ENCODE peak calls at places on chromosomes 13 and 19, in seven cellular contexts. F, E, Z, X, Q, C and R are unnamed samples. For H3K4me1, the result is how much of the 10 kb centered on the place peaks cover.

GRCh38 chr19:10420444-10421239 is at the start of gene PDE4A:
- DNase-seq in F (no peak), X (no peak), C (no peak), Z (no peak), Q (no peak), E (no peak), R (no peak)

GRCh38 chr13:30373727-30374126 is 48.6 kb upstream of the UBE2L5 start:
- DNase-seq in Q (no peak), C (no peak), X (no peak), Z (no peak), E (no peak), F (no peak), R (no peak)

GRCh38 chr19:10911579-10912363 is 16.7 kb downstream of the YIPF2 start:
- DNase-seq in X (no peak), C (no peak), E (no peak), Z (no peak), F (no peak), Q (no peak), R (no peak)

GRCh38 chr19:54124393-54124792 is 8.8 kb downstream of the PRPF31 start:
- DNase-seq in C (no peak), Q (no peak), X (no peak), Z (no peak), F (no peak), E (no peak), R (no peak)

GRCh38 chr19:40510526-40511115 is 43.8 kb downstream of the SPTBN4 start:
- DNase-seq in Z (peak), E (no peak), X (no peak), Q (no peak), C (no peak), F (no peak), R (no peak)

GRCh38 chr19:44653977-44654784 is 10.5 kb downstream of the PVR start:
- DNase-seq in C (peak), Z (peak), E (peak), Q (peak), F (no peak), X (peak), R (peak)

GRCh38 chr13:110575322-110576069 is 14.0 kb upstream of the RAB20 start:
- DNase-seq in E (no peak), Q (no peak), Z (peak), X (peak), C (peak), F (no peak), R (peak)

GRCh38 chr13:73179906-73180305 is 121.1 kb downstream of the KLF5 start:
- DNase-seq in F (no peak), X (no peak), C (no peak), Q (no peak), Z (peak), E (no peak), R (no peak)

GRCh38 chr13:94058821-94059360 is 420.6 kb downstream of the DCT start:
- DNase-seq in Q (no peak), E (no peak), F (no peak), X (no peak), Z (no peak), C (no peak), R (no peak)

GRCh38 chr13:97130201-97130600 is 91.9 kb upstream of the MBNL2 start:
- DNase-seq in E (no peak), C (no peak), F (no peak), Z (no peak), Q (no peak), X (no peak), R (no peak)

GRCh38 chr13:74062933-74063332 is 71.3 kb downstream of the KLF12 start:
- DNase-seq in Z (peak), E (peak), F (no peak), Q (no peak), X (no peak), C (peak), R (no peak)

GRCh38 chr13:19782049-19782726 is 557 bp downstream of the PSPC1 start:
- DNase-seq in F (peak), X (peak), C (peak), Q (peak), E (peak), Z (peak), R (peak)

GRCh38 chr13:25725104-25725503 is 326.7 kb downstream of the SHISA2 start:
- DNase-seq in E (no peak), X (no peak), F (no peak), C (no peak), Q (no peak), Z (no peak), R (no peak)

GRCh38 chr13:99436686-99437416 is 64.4 kb upstream of the TM9SF2 start:
- DNase-seq in F (peak), Z (peak), C (peak), E (peak), Q (peak), X (peak), R (peak)

GRCh38 chr19:5974721-5975387 is 3.1 kb downstream of the RANBP3 start:
- DNase-seq in X (no peak), C (no peak), E (no peak), F (no peak), Z (peak), Q (no peak), R (peak)

GRCh38 chr13:73090116-73090811 is 31.5 kb downstream of the KLF5 start:
- DNase-seq in E (no peak), Q (no peak), X (peak), Z (peak), C (peak), F (no peak), R (peak)

GRCh38 chr13:85798999-85799646 is at the start of gene SLITRK6:
- DNase-seq in Q (peak), X (no peak), C (no peak), F (no peak), E (no peak), Z (peak), R (no peak)

GRCh38 chr13:19981685-19982238 is 23.2 kb downstream of the ZMYM2 start:
- DNase-seq in Q (no peak), C (no peak), F (no peak), X (no peak), E (no peak), Z (no peak), R (no peak)

GRCh38 chr13:98129059-98129741 is 13.7 kb upstream of the FARP1 start:
- DNase-seq in F (no peak), Q (no peak), X (no peak), E (no peak), Z (peak), C (no peak), R (no peak)

GRCh38 chr19:16285769-16286564 is 38.7 kb upstream of the KLF2 start:
- DNase-seq in Z (no peak), C (no peak), F (no peak), Q (peak), E (peak), X (peak), R (no peak)

GRCh38 chr13:29594710-29595379 is 643 bp downstream of the SLC7A1 start:
- DNase-seq in C (peak), Q (peak), X (peak), E (peak), Z (peak), F (peak), R (peak)

GRCh38 chr13:26921918-26922317 is 161.3 kb upstream of the GPR12 start:
- DNase-seq in X (no peak), Q (no peak), F (no peak), Z (no peak), C (no peak), E (no peak), R (no peak)

GRCh38 chr13:26926371-26926770 is 165.8 kb upstream of the GPR12 start:
- DNase-seq in Z (no peak), X (no peak), F (no peak), E (no peak), Q (no peak), C (no peak), R (no peak)

GRCh38 chr13:26927511-26927910 is 166.9 kb upstream of the GPR12 start:
- DNase-seq in E (no peak), Q (no peak), Z (no peak), C (no peak), X (no peak), F (no peak), R (no peak)

GRCh38 chr13:26920614-26921355 is 160.2 kb upstream of the GPR12 start:
- DNase-seq in F (no peak), E (no peak), C (no peak), X (no peak), Q (no peak), Z (no peak), R (no peak)

GRCh38 chr13:26923824-26924605 is 163.4 kb upstream of the GPR12 start:
- DNase-seq in F (no peak), X (no peak), Q (no peak), E (no peak), Z (peak), C (peak), R (no peak)
- H3K4me1 ChIP-seq in F (under half), X (under half), Q (under half), E (under half), Z (under half), C (under half), R (under half)

GRCh38 chr19:33748231-33748630 is 48.4 kb upstream of the KCTD15 start:
- DNase-seq in F (no peak), E (no peak), C (no peak), Z (no peak), X (no peak), Q (no peak), R (no peak)

GRCh38 chr19:33749016-33749415 is 47.7 kb upstream of the KCTD15 start:
- DNase-seq in Q (no peak), C (no peak), X (no peak), Z (no peak), E (no peak), F (no peak), R (no peak)

GRCh38 chr19:33745297-33745696 is 51.4 kb upstream of the KCTD15 start:
- DNase-seq in C (no peak), F (no peak), E (no peak), Q (no peak), Z (no peak), X (no peak), R (no peak)

GRCh38 chr19:33747273-33747672 is 49.4 kb upstream of the KCTD15 start:
- DNase-seq in F (no peak), E (no peak), Z (no peak), C (no peak), Q (no peak), X (no peak), R (no peak)

GRCh38 chr19:33746159-33746558 is 50.5 kb upstream of the KCTD15 start:
- DNase-seq in Q (no peak), C (no peak), Z (no peak), F (no peak), E (no peak), X (no peak), R (no peak)
- H3K4me1 ChIP-seq in Q (under half), C (under half), Z (under half), F (under half), E (under half), X (under half), R (under half)

GRCh38 chr19:32563761-32564160 is 17.2 kb upstream of the PDCD5 start:
- DNase-seq in Q (no peak), Z (no peak), F (no peak), E (no peak), X (no peak), C (no peak), R (no peak)
- H3K4me1 ChIP-seq in Q (under half), Z (under half), F (under half), E (under half), X (under half), C (under half), R (under half)

GRCh38 chr19:4061683-4062575 is 4.8 kb downstream of the ZBTB7A start:
- DNase-seq in F (no peak), E (no peak), X (peak), C (peak), Q (no peak), Z (no peak), R (peak)

GRCh38 chr19:4063369-4064072 is 3.2 kb downstream of the ZBTB7A start:
- DNase-seq in E (no peak), C (no peak), X (no peak), Z (no peak), F (no peak), Q (no peak), R (peak)

GRCh38 chr19:4064073-4064550 is 2.6 kb downstream of the ZBTB7A start:
- DNase-seq in F (no peak), X (peak), E (peak), Z (peak), Q (no peak), C (peak), R (no peak)

GRCh38 chr19:4061178-4061682 is 5.5 kb downstream of the ZBTB7A start:
- DNase-seq in Z (no peak), F (peak), C (peak), Q (no peak), X (peak), E (peak), R (peak)

GRCh38 chr19:4062576-4063368 is 3.9 kb downstream of the ZBTB7A start:
- DNase-seq in Q (no peak), E (no peak), C (no peak), Z (no peak), X (no peak), F (no peak), R (peak)
- H3K4me1 ChIP-seq in Q (under half), E (half or more), C (half or more), Z (under half), X (half or more), F (half or more), R (under half)

DNA sequence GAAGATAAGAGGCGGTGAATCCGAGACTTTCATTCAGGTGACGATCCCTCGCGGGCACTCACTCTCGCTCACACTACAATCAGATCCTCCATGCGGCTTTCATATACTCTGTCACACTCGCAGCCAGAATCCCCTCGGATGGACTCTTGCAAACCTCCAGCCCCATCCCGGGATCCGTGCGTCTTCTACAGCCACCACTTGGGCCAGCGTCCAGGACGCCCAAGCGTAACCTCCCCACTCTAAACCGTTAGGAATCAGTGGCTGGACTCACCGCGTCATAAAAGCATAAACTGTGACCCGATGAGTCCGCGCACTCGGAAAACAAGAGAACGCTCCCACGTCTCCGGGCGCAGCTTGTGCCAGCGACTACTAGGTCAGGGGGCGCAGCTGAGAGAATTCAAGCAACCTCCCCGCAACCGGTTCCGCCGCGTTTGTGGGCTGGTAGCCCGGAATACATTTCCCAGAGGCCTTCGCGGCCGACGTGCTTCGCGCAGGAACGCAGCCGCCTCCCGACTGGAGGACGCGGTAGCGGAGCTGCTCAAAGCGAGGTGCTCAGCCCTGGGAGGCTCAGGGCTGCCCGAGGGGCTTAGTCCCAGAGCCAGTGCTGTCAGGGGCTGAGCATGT is 27.6 kb downstream of the ZNF607 start:
- DNase-seq in C (peak), E (peak), Q (peak), Z (peak), F (peak), X (peak), R (peak)
- H3K4me1 ChIP-seq in C (under half), E (under half), Q (under half), Z (under half), F (under half), X (under half), R (under half)

GRCh38 chr13:41018583-41018909 is 570 bp downstream of the ELF1 start:
- DNase-seq in F (no peak), Q (no peak), C (no peak), Z (no peak), X (no peak), E (no peak), R (no peak)
- H3K4me1 ChIP-seq in F (half or more), Q (under half), C (under half), Z (under half), X (half or more), E (under half), R (under half)

DNA sequence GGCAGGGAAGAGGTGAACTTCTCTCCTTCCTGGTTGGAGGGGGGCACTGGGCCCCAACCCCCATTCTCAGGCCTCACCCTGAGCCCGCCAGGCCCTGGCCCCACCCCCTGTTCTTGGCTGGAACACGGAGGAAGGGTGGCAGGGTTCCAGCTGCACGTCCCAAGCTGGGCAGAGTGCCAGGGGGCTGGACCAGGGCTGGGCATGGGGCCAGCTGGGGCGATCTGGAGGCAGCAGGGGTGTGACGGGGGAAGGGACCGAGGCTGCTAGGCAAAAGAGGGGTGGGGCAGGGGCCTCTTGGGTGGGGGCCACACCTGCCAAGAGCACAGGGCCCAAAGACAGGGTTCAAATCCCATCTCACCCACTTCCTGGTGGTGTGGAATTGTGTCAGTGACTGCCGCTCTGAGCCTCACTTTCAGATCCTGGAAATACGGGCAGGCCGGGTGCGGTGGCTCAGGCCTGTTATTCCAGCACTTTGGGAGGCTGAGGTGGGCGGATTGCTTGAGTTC is 2.2 kb downstream of the HIF3A start:
- DNase-seq in Q (no peak), C (peak), E (peak), F (peak), X (peak), Z (peak), R (peak)
- H3K4me1 ChIP-seq in Q (under half), C (under half), E (under half), F (half or more), X (half or more), Z (under half), R (under half)

GRCh38 chr19:14405380-14405757 is 13.8 kb downstream of the DDX39A start:
- DNase-seq in Q (peak), X (no peak), C (no peak), F (no peak), Z (no peak), E (no peak), R (no peak)
- H3K4me1 ChIP-seq in Q (under half), X (under half), C (under half), F (under half), Z (under half), E (under half), R (under half)